ENCODE peak calls at places on chromosomes 2 and 18, in seven cellular contexts. One of them, this sample, is unnamed.

GRCh38 chr2:38074775-38075435 is 1.0 kb downstream of the CYP1B1 start:
- DNase-seq in right atrium auricular region: no peak
- DNase-seq in cardiac muscle cell: peak; percentile 66
- DNase-seq in effector memory CD4-positive, alpha-beta T cell: no peak
- DNase-seq in spleen: peak; percentile 80
- DNase-seq in tibial nerve: no peak
- DNase-seq in BJ: no peak
- DNase-seq in this sample: peak; percentile 34

GRCh38 chr18:27769152-27769551 is 407.8 kb downstream of the CDH2 start:
- DNase-seq in effector memory CD4-positive, alpha-beta T cell: no peak
- DNase-seq in BJ: no peak
- DNase-seq in right atrium auricular region: no peak
- DNase-seq in spleen: no peak
- DNase-seq in cardiac muscle cell: no peak
- DNase-seq in tibial nerve: no peak
- DNase-seq in this sample: no peak

GRCh38 chr2:128501700-128502099 is 183.0 kb upstream of the HS6ST1 start:
- DNase-seq in spleen: no peak
- DNase-seq in BJ: no peak
- DNase-seq in effector memory CD4-positive, alpha-beta T cell: no peak
- DNase-seq in tibial nerve: no peak
- DNase-seq in right atrium auricular region: no peak
- DNase-seq in cardiac muscle cell: no peak
- DNase-seq in this sample: no peak

GRCh38 chr18:59357928-59358327 is 1.1 kb downstream of the LMAN1 start:
- DNase-seq in right atrium auricular region: no peak
- DNase-seq in cardiac muscle cell: peak; percentile 62
- DNase-seq in spleen: no peak
- DNase-seq in BJ: peak; percentile 22
- DNase-seq in tibial nerve: no peak
- DNase-seq in effector memory CD4-positive, alpha-beta T cell: no peak
- DNase-seq in this sample: peak; percentile 33

GRCh38 chr18:25561923-25562322 is 210.0 kb upstream of the ZNF521 start:
- DNase-seq in effector memory CD4-positive, alpha-beta T cell: no peak
- DNase-seq in BJ: no peak
- DNase-seq in right atrium auricular region: no peak
- DNase-seq in tibial nerve: no peak
- DNase-seq in spleen: no peak
- DNase-seq in cardiac muscle cell: peak; percentile 34
- DNase-seq in this sample: peak; percentile 7

GRCh38 chr18:79068299-79068945 is 772 bp upstream of the ATP9B start:
- DNase-seq in BJ: no peak
- DNase-seq in effector memory CD4-positive, alpha-beta T cell: peak; percentile 10
- DNase-seq in cardiac muscle cell: peak; percentile 35
- DNase-seq in spleen: peak; percentile 83
- DNase-seq in tibial nerve: peak; percentile 19
- DNase-seq in right atrium auricular region: no peak
- DNase-seq in this sample: no peak

GRCh38 chr18:34493566-34494358 is 216.3 kb upstream of the DTNA start:
- DNase-seq in tibial nerve: no peak
- DNase-seq in spleen: peak; percentile 60
- DNase-seq in right atrium auricular region: no peak
- DNase-seq in cardiac muscle cell: peak; percentile 10
- DNase-seq in BJ: no peak
- DNase-seq in effector memory CD4-positive, alpha-beta T cell: no peak
- DNase-seq in this sample: peak; percentile 16

GRCh38 chr2:180122874-180123273 is 115.8 kb upstream of the CWC22 start:
- DNase-seq in BJ: no peak
- DNase-seq in right atrium auricular region: no peak
- DNase-seq in tibial nerve: no peak
- DNase-seq in effector memory CD4-positive, alpha-beta T cell: no peak
- DNase-seq in cardiac muscle cell: peak; percentile 61
- DNase-seq in spleen: no peak
- DNase-seq in this sample: no peak

GRCh38 chr2:202016579-202017227 is 17.0 kb upstream of the FZD7 start:
- DNase-seq in right atrium auricular region: no peak
- DNase-seq in BJ: no peak
- DNase-seq in cardiac muscle cell: no peak
- DNase-seq in spleen: no peak
- DNase-seq in tibial nerve: no peak
- DNase-seq in effector memory CD4-positive, alpha-beta T cell: no peak
- DNase-seq in this sample: no peak

GRCh38 chr2:216142540-216142939 is 33.4 kb downstream of the XRCC5 start:
- DNase-seq in tibial nerve: no peak
- DNase-seq in spleen: no peak
- DNase-seq in effector memory CD4-positive, alpha-beta T cell: no peak
- DNase-seq in cardiac muscle cell: no peak
- DNase-seq in BJ: peak; percentile 58
- DNase-seq in right atrium auricular region: no peak
- DNase-seq in this sample: no peak

GRCh38 chr2:204681412-204681811 is 136.1 kb downstream of the PARD3B start:
- DNase-seq in effector memory CD4-positive, alpha-beta T cell: no peak
- DNase-seq in spleen: no peak
- DNase-seq in cardiac muscle cell: no peak
- DNase-seq in right atrium auricular region: no peak
- DNase-seq in tibial nerve: no peak
- DNase-seq in BJ: no peak
- DNase-seq in this sample: peak; percentile 2

GRCh38 chr18:3306391-3306790 is 44.5 kb downstream of the MYL12B start:
- DNase-seq in BJ: no peak
- DNase-seq in effector memory CD4-positive, alpha-beta T cell: no peak
- DNase-seq in spleen: no peak
- DNase-seq in cardiac muscle cell: no peak
- DNase-seq in tibial nerve: no peak
- DNase-seq in right atrium auricular region: no peak
- DNase-seq in this sample: no peak

GRCh38 chr2:120332384-120332783 is 13.6 kb upstream of the INHBB start:
- DNase-seq in tibial nerve: no peak
- DNase-seq in effector memory CD4-positive, alpha-beta T cell: no peak
- DNase-seq in spleen: no peak
- DNase-seq in BJ: no peak
- DNase-seq in cardiac muscle cell: no peak
- DNase-seq in right atrium auricular region: no peak
- DNase-seq in this sample: no peak

GRCh38 chr2:120334068-120334467 is 11.9 kb upstream of the INHBB start:
- DNase-seq in right atrium auricular region: no peak
- DNase-seq in effector memory CD4-positive, alpha-beta T cell: no peak
- DNase-seq in cardiac muscle cell: no peak
- DNase-seq in BJ: no peak
- DNase-seq in spleen: no peak
- DNase-seq in tibial nerve: no peak
- DNase-seq in this sample: no peak

GRCh38 chr2:120338015-120338414 is 7.9 kb upstream of the INHBB start:
- DNase-seq in effector memory CD4-positive, alpha-beta T cell: no peak
- DNase-seq in tibial nerve: no peak
- DNase-seq in spleen: no peak
- DNase-seq in BJ: no peak
- DNase-seq in right atrium auricular region: no peak
- DNase-seq in cardiac muscle cell: no peak
- DNase-seq in this sample: no peak

GRCh38 chr2:120331903-120332302 is 14.0 kb upstream of the INHBB start:
- DNase-seq in BJ: no peak
- DNase-seq in cardiac muscle cell: no peak
- DNase-seq in tibial nerve: no peak
- DNase-seq in right atrium auricular region: no peak
- DNase-seq in effector memory CD4-positive, alpha-beta T cell: no peak
- DNase-seq in spleen: no peak
- DNase-seq in this sample: no peak

GRCh38 chr2:120336749-120337148 is 9.2 kb upstream of the INHBB start:
- DNase-seq in cardiac muscle cell: no peak
- DNase-seq in effector memory CD4-positive, alpha-beta T cell: no peak
- DNase-seq in spleen: no peak
- DNase-seq in tibial nerve: no peak
- DNase-seq in right atrium auricular region: no peak
- DNase-seq in BJ: no peak
- DNase-seq in this sample: no peak
- H3K27me3 ChIP-seq in cardiac muscle cell: peaks cover 29% of the 10 kb centered on the region
- H3K27me3 ChIP-seq in effector memory CD4-positive, alpha-beta T cell: peaks cover 4% of the 10 kb centered on the region
- H3K27me3 ChIP-seq in spleen: peaks cover 18% of the 10 kb centered on the region
- H3K27me3 ChIP-seq in tibial nerve: peaks cover 46% of the 10 kb centered on the region
- H3K27me3 ChIP-seq in right atrium auricular region: no peaks in the 10 kb centered on the region
- H3K27me3 ChIP-seq in BJ: peaks cover 29% of the 10 kb centered on the region
- H3K27me3 ChIP-seq in this sample: no peaks in the 10 kb centered on the region

DNA sequence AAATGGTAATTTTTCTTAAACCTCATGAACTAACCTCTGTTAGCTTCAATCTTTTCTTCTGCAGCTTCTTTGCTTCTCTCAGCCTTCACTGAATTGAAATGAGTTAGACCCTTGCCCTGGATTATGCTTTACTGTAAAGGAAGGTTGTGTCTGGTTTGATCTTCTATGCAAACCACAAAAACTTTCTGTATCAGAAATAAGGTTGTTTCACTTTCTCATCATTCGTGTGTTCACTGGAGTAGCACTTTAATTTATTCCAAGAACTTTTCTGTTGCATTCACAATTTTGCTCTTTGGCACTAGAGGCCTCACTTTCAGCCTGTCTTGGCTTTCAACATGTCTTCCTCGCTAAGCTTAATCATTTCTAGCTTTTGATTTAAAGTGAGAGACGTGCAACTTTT is 365.3 kb downstream of the TDRD15 start:
- DNase-seq in BJ: no peak
- DNase-seq in cardiac muscle cell: no peak
- DNase-seq in tibial nerve: no peak
- DNase-seq in effector memory CD4-positive, alpha-beta T cell: no peak
- DNase-seq in spleen: no peak
- DNase-seq in right atrium auricular region: no peak
- DNase-seq in this sample: no peak
- H3K4me3 ChIP-seq in BJ: no peak overlapping the region
- H3K4me3 ChIP-seq in cardiac muscle cell: no peak overlapping the region
- H3K4me3 ChIP-seq in tibial nerve: no peak overlapping the region
- H3K4me3 ChIP-seq in effector memory CD4-positive, alpha-beta T cell: no peak overlapping the region
- H3K4me3 ChIP-seq in spleen: no peak overlapping the region
- H3K4me3 ChIP-seq in right atrium auricular region: no peak overlapping the region
- H3K4me3 ChIP-seq in this sample: no peak overlapping the region

GRCh38 chr2:240055177-240055917 is 2.0 kb upstream of the OR6B3 start:
- DNase-seq in spleen: no peak
- DNase-seq in cardiac muscle cell: no peak
- DNase-seq in right atrium auricular region: no peak
- DNase-seq in effector memory CD4-positive, alpha-beta T cell: no peak
- DNase-seq in BJ: no peak
- DNase-seq in tibial nerve: no peak
- DNase-seq in this sample: no peak

GRCh38 chr2:240060977-240061591 is 7.8 kb upstream of the OR6B3 start:
- DNase-seq in effector memory CD4-positive, alpha-beta T cell: no peak
- DNase-seq in cardiac muscle cell: peak; percentile 63
- DNase-seq in tibial nerve: no peak
- DNase-seq in BJ: peak; percentile 4
- DNase-seq in right atrium auricular region: no peak
- DNase-seq in spleen: no peak
- DNase-seq in this sample: no peak

GRCh38 chr2:240053173-240054155 is at the start of gene OR6B3:
- DNase-seq in effector memory CD4-positive, alpha-beta T cell: no peak
- DNase-seq in BJ: no peak
- DNase-seq in right atrium auricular region: no peak
- DNase-seq in spleen: no peak
- DNase-seq in tibial nerve: no peak
- DNase-seq in cardiac muscle cell: no peak
- DNase-seq in this sample: no peak

GRCh38 chr2:240052524-240052923 is 797 bp downstream of the OR6B3 start:
- DNase-seq in right atrium auricular region: no peak
- DNase-seq in tibial nerve: no peak
- DNase-seq in cardiac muscle cell: no peak
- DNase-seq in effector memory CD4-positive, alpha-beta T cell: no peak
- DNase-seq in BJ: no peak
- DNase-seq in spleen: no peak
- DNase-seq in this sample: no peak

DNA sequence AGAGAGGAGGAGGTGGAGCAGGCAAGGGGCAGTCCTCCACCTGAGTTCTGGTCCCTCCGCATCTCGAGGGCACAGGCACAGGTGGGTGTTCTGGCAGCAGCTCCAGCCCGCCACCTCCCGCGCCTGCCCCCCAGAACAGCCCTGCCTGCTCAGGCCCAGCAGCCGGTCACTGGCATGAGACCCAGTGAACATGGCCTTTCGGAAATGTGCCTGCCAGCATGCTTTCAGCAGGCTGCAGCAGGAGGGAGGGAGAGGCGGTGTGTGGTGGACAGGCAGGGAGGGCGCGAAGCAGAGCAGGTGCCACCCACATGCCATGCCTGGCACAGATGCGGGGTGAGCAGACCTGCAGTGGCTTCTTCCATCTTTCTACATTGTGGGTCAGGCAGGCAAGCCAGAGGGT is 3.4 kb upstream of the OR6B3 start:
- DNase-seq in effector memory CD4-positive, alpha-beta T cell: no peak
- DNase-seq in tibial nerve: no peak
- DNase-seq in BJ: no peak
- DNase-seq in cardiac muscle cell: no peak
- DNase-seq in right atrium auricular region: no peak
- DNase-seq in spleen: no peak
- DNase-seq in this sample: no peak
- H3K27me3 ChIP-seq in effector memory CD4-positive, alpha-beta T cell: peaks cover 9% of the 10 kb centered on the region
- H3K27me3 ChIP-seq in tibial nerve: peaks cover 21% of the 10 kb centered on the region
- H3K27me3 ChIP-seq in BJ: peaks cover 11% of the 10 kb centered on the region
- H3K27me3 ChIP-seq in cardiac muscle cell: no peaks in the 10 kb centered on the region
- H3K27me3 ChIP-seq in right atrium auricular region: no peaks in the 10 kb centered on the region
- H3K27me3 ChIP-seq in spleen: peaks cover 20% of the 10 kb centered on the region
- H3K27me3 ChIP-seq in this sample: peaks cover 51% of the 10 kb centered on the region

DNA sequence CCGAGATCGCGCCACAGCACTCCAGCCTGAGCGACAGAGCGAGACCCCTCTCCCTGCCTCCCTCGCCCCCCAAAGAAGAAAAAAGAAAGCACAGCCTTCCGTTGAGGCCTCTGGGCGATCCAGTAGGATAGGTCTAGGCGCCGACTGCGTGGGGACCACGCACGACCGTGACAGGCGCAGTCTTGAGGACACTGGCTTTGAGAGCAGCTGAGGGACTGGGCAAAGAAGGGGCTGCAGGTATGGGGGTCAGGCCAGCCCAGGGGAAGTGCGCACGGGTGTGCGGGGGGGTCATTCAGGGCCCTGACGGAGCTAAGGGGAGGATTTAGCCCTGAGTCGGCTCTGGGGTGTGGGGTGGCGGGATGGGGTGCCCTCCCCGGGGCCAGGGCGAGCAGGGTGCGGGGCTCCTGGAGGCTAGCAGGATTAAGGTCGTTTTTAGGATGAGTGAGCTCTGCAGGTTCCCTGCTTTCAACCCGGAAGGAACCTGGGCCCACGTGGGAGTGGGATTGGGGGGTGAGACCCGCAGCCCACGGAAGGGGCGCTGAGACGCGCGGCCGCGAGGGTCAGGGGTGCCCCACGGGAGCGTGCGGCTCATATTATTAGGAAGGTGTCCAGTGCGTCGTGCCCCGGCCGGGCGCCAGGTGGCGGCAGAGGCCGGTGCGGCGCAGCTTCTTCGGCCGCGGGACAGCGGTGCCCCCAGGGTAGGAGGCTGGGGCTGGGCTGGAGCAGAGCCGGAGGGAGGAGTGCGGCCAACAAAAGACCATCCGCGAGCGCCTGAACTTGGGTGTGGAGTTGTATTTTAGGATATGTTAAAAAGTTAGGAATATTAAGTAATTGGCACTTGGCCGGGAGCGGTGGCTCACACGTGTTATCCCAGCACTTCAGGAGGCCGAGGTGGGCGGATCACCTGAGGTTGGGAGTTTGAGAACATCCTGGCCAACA is 20.5 kb upstream of the ZNF236 start:
- DNase-seq in tibial nerve: peak; percentile 21
- DNase-seq in BJ: no peak
- DNase-seq in effector memory CD4-positive, alpha-beta T cell: peak; percentile 8
- DNase-seq in cardiac muscle cell: peak; percentile 54
- DNase-seq in spleen: peak; percentile 90
- DNase-seq in right atrium auricular region: no peak
- DNase-seq in this sample: peak; percentile 45
- H3K4me3 ChIP-seq in tibial nerve: peak overlapping the region; percentile 44
- H3K4me3 ChIP-seq in BJ: peak overlapping the region; percentile 37
- H3K4me3 ChIP-seq in effector memory CD4-positive, alpha-beta T cell: peak overlapping the region; percentile 44
- H3K4me3 ChIP-seq in cardiac muscle cell: peak overlapping the region; percentile 11
- H3K4me3 ChIP-seq in spleen: no peak overlapping the region
- H3K4me3 ChIP-seq in right atrium auricular region: peak overlapping the region; percentile 31
- H3K4me3 ChIP-seq in this sample: peak overlapping the region; percentile 28